ENCODE peak calls at places on chromosomes 16 and 17, in nine cellular contexts. X is fibroblast of the conjunctiva; B is RCC 7860; R is stimulated activated CD4-positive, alpha-beta T cell treated with anti-CD3 and anti-CD28 coated beads, Interleukin-1b, Interleukin-23, amount 100 ng/mL, for 48 hours; D is D721Med; M is brain microvascular endothelial cell; E is MCF 10A; A is GM03348; V is naive B cell. H is an unnamed sample.

GRCh38 chr16:67199011-67199807 is at the start of gene ELMO3:
- DNase-seq in X (no peak), B (no peak), R (no peak), D (no peak), M (no peak), E (peak; percentile 71), A (peak; percentile 39), V (no peak), H (no peak)

GRCh38 chr16:57260294-57260929 is 15.4 kb downstream of the ARL2BP start:
- DNase-seq in X (no peak), B (peak; percentile 61), R (no peak), D (no peak), M (peak; percentile 66), E (peak; percentile 73), A (peak; percentile 65), V (no peak), H (peak; percentile 29)

GRCh38 chr17:66417300-66417719 is 114.9 kb downstream of the PRKCA start:
- DNase-seq in X (no peak), B (no peak), R (no peak), D (no peak), M (no peak), E (peak; percentile 47), A (no peak), V (no peak), H (no peak)

GRCh38 chr17:42918902-42919521 is 18.4 kb downstream of the G6PC1 start:
- DNase-seq in X (no peak), B (no peak), R (no peak), D (no peak), M (no peak), E (no peak), A (no peak), V (no peak), H (no peak)

GRCh38 chr16:30122621-30123160 is 329 bp downstream of the MAPK3 start:
- DNase-seq in X (no peak), B (no peak), R (no peak), D (no peak), M (no peak), E (no peak), A (peak; percentile 32), V (no peak), H (peak; percentile 37)

GRCh38 chr17:20073056-20073979 is 64.2 kb downstream of the SPECC1 start:
- DNase-seq in X (no peak), B (no peak), R (peak; percentile 13), D (no peak), M (peak; percentile 40), E (no peak), A (peak; percentile 37), V (no peak), H (no peak)

GRCh38 chr17:60745544-60745943 is 67.9 kb downstream of the BCAS3 start:
- DNase-seq in X (no peak), B (no peak), R (no peak), D (no peak), M (no peak), E (peak; percentile 4), A (no peak), V (no peak), H (no peak)

GRCh38 chr16:22337045-22337444 is 37.4 kb downstream of the CDR2 start:
- DNase-seq in X (no peak), B (no peak), R (no peak), D (no peak), M (no peak), E (no peak), A (no peak), V (no peak), H (no peak)

GRCh38 chr16:81548901-81549546 is 104.4 kb downstream of the CMIP start:
- DNase-seq in X (no peak), B (peak; percentile 78), R (no peak), D (no peak), M (no peak), E (no peak), A (no peak), V (no peak), H (no peak)

H was measured in activated CD4-positive, CD25-positive, alpha-beta regulatory T cell treated with anti-CD3 and anti-CD28 coated beads, Interleukin-2, amount 50 U/mL, for 72 hours.